ENCODE peak calls at places on chromosomes 2 and 18, in seven cellular contexts. P is MM.1S, M is heart left ventricle, Y is AG04450, W is HCT116, O is PC-9, L is lung. E is an unnamed sample.
A peak's percentile ranks its signal among the peaks of the same experiment; 100 is the strongest.

GRCh38 chr18:30675905-30676620 is 366.5 kb downstream of the DSC3 start:
- DNase-seq in P (no peak), M (no peak), Y (no peak), W (no peak), O (no peak), L (no peak), E (no peak)

GRCh38 chr18:51151568-51152511 is 45.6 kb downstream of the MEX3C start:
- DNase-seq in P (peak; percentile 76), M (no peak), Y (no peak), W (no peak), O (no peak), L (no peak), E (no peak)

GRCh38 chr18:12038661-12039417 is 54.8 kb upstream of the ANKRD62 start:
- DNase-seq in P (peak; percentile 73), M (peak; percentile 89), Y (peak; percentile 41), W (peak; percentile 78), O (peak; percentile 84), L (peak; percentile 85), E (peak; percentile 82)

GRCh38 chr2:24512404-24512803 is 21.4 kb downstream of the NCOA1 start:
- DNase-seq in P (no peak), M (no peak), Y (no peak), W (no peak), O (no peak), L (no peak), E (no peak)

GRCh38 chr2:7819860-7820259 is 862.0 kb upstream of the ID2 start:
- DNase-seq in P (no peak), M (no peak), Y (no peak), W (no peak), O (no peak), L (no peak), E (no peak)

GRCh38 chr2:67510745-67511144 is 113.6 kb downstream of the ETAA1 start:
- DNase-seq in P (no peak), M (no peak), Y (no peak), W (no peak), O (no peak), L (no peak), E (no peak)

GRCh38 chr2:85390941-85391669 is 19.1 kb downstream of the CAPG start:
- DNase-seq in P (peak; percentile 53), M (peak; percentile 50), Y (no peak), W (peak; percentile 18), O (peak; percentile 65), L (peak; percentile 61), E (peak; percentile 71)

GRCh38 chr2:232522014-232522854 is 2.0 kb downstream of the PRSS56 start:
- DNase-seq in P (peak; percentile 16), M (peak; percentile 52), Y (no peak), W (no peak), O (peak; percentile 58), L (peak; percentile 41), E (peak; percentile 22)

GRCh38 chr2:26298638-26299393 is 47.1 kb upstream of the SELENOI start:
- DNase-seq in P (no peak), M (peak; percentile 38), Y (no peak), W (no peak), O (peak; percentile 34), L (peak; percentile 56), E (no peak)

GRCh38 chr2:119333360-119333759 is 33.3 kb downstream of the C2orf76 start:
- DNase-seq in P (no peak), M (no peak), Y (no peak), W (no peak), O (no peak), L (no peak), E (no peak)

GRCh38 chr2:186551323-186552050 is 38.4 kb upstream of the ITGAV start:
- DNase-seq in P (no peak), M (no peak), Y (no peak), W (no peak), O (no peak), L (no peak), E (no peak)

GRCh38 chr2:37645363-37645762 is 26.1 kb downstream of the CDC42EP3 start:
- DNase-seq in P (peak; percentile 71), M (no peak), Y (no peak), W (no peak), O (no peak), L (no peak), E (no peak)

GRCh38 chr2:33476100-33476792 is at the start of gene RASGRP3:
- DNase-seq in P (peak; percentile 98), M (peak; percentile 94), Y (peak; percentile 92), W (peak; percentile 26), O (peak; percentile 49), L (peak; percentile 77), E (peak; percentile 87)

GRCh38 chr2:26503238-26503880 is 25.4 kb upstream of the OTOF start:
- DNase-seq in P (peak; percentile 73), M (peak; percentile 71), Y (no peak), W (peak; percentile 73), O (peak; percentile 81), L (peak; percentile 87), E (peak; percentile 76)

GRCh38 chr2:116545611-116546010 is 1268.9 kb upstream of the DDX18 start:
- DNase-seq in P (no peak), M (no peak), Y (no peak), W (no peak), O (no peak), L (no peak), E (no peak)
- TF ChIP-seq CTCF in P (no peak), M (no peak), Y (no peak), W (no peak), O (no peak), L (no peak), E (no peak)

GRCh38 chr2:46764547-46764946 is 151.1 kb downstream of the MCFD2 start:
- DNase-seq in P (no peak), M (no peak), Y (no peak), W (no peak), O (no peak), L (no peak), E (no peak)

GRCh38 chr2:46767706-46768105 is 147.9 kb downstream of the MCFD2 start:
- DNase-seq in P (no peak), M (no peak), Y (no peak), W (no peak), O (no peak), L (no peak), E (no peak)

GRCh38 chr2:46763861-46764260 is 151.7 kb downstream of the MCFD2 start:
- DNase-seq in P (no peak), M (no peak), Y (no peak), W (no peak), O (no peak), L (no peak), E (no peak)

GRCh38 chr2:46769809-46770208 is 145.8 kb downstream of the MCFD2 start:
- DNase-seq in P (no peak), M (no peak), Y (no peak), W (no peak), O (no peak), L (no peak), E (no peak)

DNA sequence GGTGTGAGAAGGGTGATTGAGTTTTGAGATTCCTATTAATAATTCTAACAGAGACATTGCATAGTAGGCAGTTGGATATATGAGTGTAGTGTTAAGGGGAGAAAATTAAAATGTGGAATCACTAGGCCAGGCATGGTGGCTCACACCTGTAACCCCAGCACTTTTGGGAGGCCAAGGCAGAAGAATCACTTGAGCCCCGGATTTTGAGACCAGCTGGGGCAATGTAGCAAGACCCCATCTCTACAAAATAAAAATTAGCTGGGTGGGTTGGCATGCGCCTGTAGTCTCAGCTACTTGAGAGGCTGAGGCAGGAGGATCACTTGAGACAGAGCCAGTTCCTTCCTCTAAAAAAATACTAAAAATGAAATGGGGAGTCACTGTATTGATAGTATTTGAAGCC is 150.6 kb downstream of the MCFD2 start:
- DNase-seq in P (no peak), M (no peak), Y (no peak), W (no peak), O (no peak), L (no peak), E (no peak)
- H3K27ac ChIP-seq in P (no peak overlapping the region), M (no peak overlapping the region), Y (no peak overlapping the region), W (no peak overlapping the region), O (no peak overlapping the region), L (no peak overlapping the region), E (no peak overlapping the region)

GRCh38 chr18:46431522-46432171 is 225.4 kb downstream of the LOXHD1 start:
- DNase-seq in P (no peak), M (no peak), Y (no peak), W (no peak), O (no peak), L (no peak), E (no peak)

GRCh38 chr18:46435031-46435430 is 222.0 kb downstream of the LOXHD1 start:
- DNase-seq in P (no peak), M (no peak), Y (no peak), W (no peak), O (no peak), L (no peak), E (no peak)

GRCh38 chr18:46434629-46435028 is 222.4 kb downstream of the LOXHD1 start:
- DNase-seq in P (no peak), M (no peak), Y (no peak), W (no peak), O (no peak), L (no peak), E (no peak)

GRCh38 chr18:46429649-46430224 is 227.3 kb downstream of the LOXHD1 start:
- DNase-seq in P (no peak), M (no peak), Y (no peak), W (no peak), O (no peak), L (no peak), E (no peak)

GRCh38 chr18:46433121-46433826 is 223.7 kb downstream of the LOXHD1 start:
- DNase-seq in P (no peak), M (no peak), Y (no peak), W (no peak), O (no peak), L (no peak), E (no peak)
- H3K9me3 ChIP-seq in P (no peaks in the 10 kb centered on the region), M (no peaks in the 10 kb centered on the region), Y (no peaks in the 10 kb centered on the region), W (no peaks in the 10 kb centered on the region), O (no peaks in the 10 kb centered on the region), L (no peaks in the 10 kb centered on the region), E (no peaks in the 10 kb centered on the region)

GRCh38 chr2:158556124-158556523 is 99.4 kb downstream of the PKP4 start:
- DNase-seq in P (no peak), M (no peak), Y (no peak), W (no peak), O (no peak), L (no peak), E (no peak)

GRCh38 chr2:158561054-158561453 is 104.3 kb downstream of the PKP4 start:
- DNase-seq in P (no peak), M (no peak), Y (no peak), W (no peak), O (no peak), L (no peak), E (no peak)

GRCh38 chr2:158560259-158560658 is 103.5 kb downstream of the PKP4 start:
- DNase-seq in P (no peak), M (no peak), Y (no peak), W (no peak), O (no peak), L (no peak), E (no peak)

GRCh38 chr2:158557752-158558151 is 101.0 kb downstream of the PKP4 start:
- DNase-seq in P (no peak), M (no peak), Y (no peak), W (no peak), O (no peak), L (no peak), E (no peak)

DNA sequence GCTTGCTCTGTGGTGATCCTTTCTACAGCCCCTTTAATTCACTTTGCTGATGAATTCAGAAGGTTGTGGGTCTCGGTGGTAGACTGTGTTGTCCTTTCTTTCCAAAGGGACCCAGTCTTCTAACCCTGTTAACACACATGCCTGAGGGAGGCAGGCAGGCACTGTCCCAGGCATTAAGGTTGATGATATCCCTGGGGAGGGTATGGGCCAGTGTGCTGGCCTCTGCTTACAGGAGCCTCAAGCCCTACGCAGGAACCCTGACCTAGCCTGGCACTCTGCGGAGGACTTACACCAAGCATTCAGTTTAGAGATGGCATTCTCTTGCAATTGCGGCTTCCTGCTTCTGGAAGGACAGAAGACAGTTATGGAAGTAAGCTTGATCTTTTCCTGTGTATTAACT is 102.5 kb downstream of the PKP4 start:
- DNase-seq in P (no peak), M (no peak), Y (no peak), W (no peak), O (no peak), L (no peak), E (no peak)
- TF ChIP-seq CTCF in P (no peak), M (no peak), Y (no peak), W (no peak), O (no peak), L (no peak), E (no peak)